ENCODE peak calls at places on chromosomes 4 and X, in eight cellular contexts. N is body of pancreas; I is effector memory CD4-positive, alpha-beta T cell; O is NCI-H1105 treated with DMSO at 0.1 percent for 48 hours; R is GM23248; X is T-helper 2 cell; F is heart right ventricle; W is amniotic stem cell. T is an unnamed sample.

GRCh38 chrX:40261955-40262596 is 164.3 kb upstream of the BCOR start:
- DNase-seq in N (no peak), I (no peak), O (no peak), R (no peak), X (no peak), F (peak; percentile 47), W (no peak), T (no peak)

GRCh38 chrX:30653415-30654131 is at the start of gene GK:
- DNase-seq in N (peak; percentile 35), I (peak; percentile 2), O (peak; percentile 5), R (peak; percentile 46), X (no peak), F (peak; percentile 15), W (no peak), T (no peak)

GRCh38 chr4:28238756-28239155 is 1378.1 kb downstream of the STIM2 start:
- DNase-seq in N (no peak), I (no peak), O (no peak), R (no peak), X (no peak), F (no peak), W (no peak), T (no peak)

GRCh38 chr4:105950701-105951100 is 55.4 kb downstream of the NPNT start:
- DNase-seq in N (no peak), I (no peak), O (no peak), R (no peak), X (no peak), F (no peak), W (no peak), T (no peak)

GRCh38 chr4:26379837-26380236 is 59.0 kb downstream of the RBPJ start:
- DNase-seq in N (no peak), I (no peak), O (no peak), R (no peak), X (no peak), F (no peak), W (no peak), T (no peak)

GRCh38 chr4:101784957-101785356 is 5.6 kb upstream of the BANK1 start:
- DNase-seq in N (no peak), I (no peak), O (no peak), R (no peak), X (no peak), F (no peak), W (no peak), T (no peak)

GRCh38 chr4:87093443-87094123 is 126.8 kb downstream of the KLHL8 start:
- DNase-seq in N (peak; percentile 33), I (peak; percentile 5), O (peak; percentile 49), R (peak; percentile 82), X (no peak), F (no peak), W (no peak), T (no peak)

GRCh38 chrX:63506320-63506719 is 155.2 kb upstream of the SPIN4 start:
- DNase-seq in N (no peak), I (no peak), O (peak; percentile 2), R (peak; percentile 44), X (no peak), F (no peak), W (no peak), T (no peak)

GRCh38 chrX:22095306-22095705 is 63.2 kb downstream of the PHEX start:
- DNase-seq in N (peak; percentile 13), I (no peak), O (no peak), R (peak; percentile 77), X (no peak), F (no peak), W (no peak), T (no peak)

GRCh38 chr4:138186264-138186663 is 55.9 kb downstream of the SLC7A11 start:
- DNase-seq in N (no peak), I (no peak), O (no peak), R (no peak), X (no peak), F (no peak), W (no peak), T (no peak)

GRCh38 chr4:123505077-123505456 is 108.5 kb downstream of the SPRY1 start:
- DNase-seq in N (no peak), I (no peak), O (no peak), R (no peak), X (no peak), F (no peak), W (peak; percentile 2), T (peak; percentile 25)

GRCh38 chr4:7060346-7061150 is 7.3 kb downstream of the GRPEL1 start:
- DNase-seq in N (no peak), I (no peak), O (no peak), R (no peak), X (no peak), F (no peak), W (no peak), T (no peak)

GRCh38 chr4:147847947-147848590 is 116.2 kb downstream of the ARHGAP10 start:
- DNase-seq in N (no peak), I (no peak), O (no peak), R (no peak), X (no peak), F (no peak), W (no peak), T (no peak)

GRCh38 chr4:8115916-8116315 is 42.7 kb downstream of the ABLIM2 start:
- DNase-seq in N (no peak), I (no peak), O (no peak), R (no peak), X (no peak), F (no peak), W (no peak), T (no peak)

GRCh38 chr4:4507923-4508322 is 33.9 kb downstream of the STX18 start:
- DNase-seq in N (no peak), I (no peak), O (no peak), R (no peak), X (no peak), F (no peak), W (no peak), T (no peak)

GRCh38 chrX:106170318-106170717 is 2.2 kb downstream of the PWWP3B start:
- DNase-seq in N (no peak), I (no peak), O (no peak), R (peak; percentile 29), X (no peak), F (no peak), W (no peak), T (no peak)

GRCh38 chrX:69138512-69138911 is 26.7 kb downstream of the PJA1 start:
- DNase-seq in N (no peak), I (no peak), O (no peak), R (peak; percentile 41), X (no peak), F (no peak), W (no peak), T (no peak)

GRCh38 chr4:52100062-52100461 is 49.0 kb downstream of the SPATA18 start:
- DNase-seq in N (no peak), I (no peak), O (no peak), R (peak; percentile 22), X (no peak), F (no peak), W (no peak), T (no peak)

GRCh38 chr4:140363558-140363957 is 9.9 kb upstream of the SCOC start:
- DNase-seq in N (no peak), I (no peak), O (peak; percentile 78), R (no peak), X (no peak), F (no peak), W (no peak), T (no peak)

GRCh38 chr4:41866799-41867677 is 68.2 kb upstream of the TMEM33 start:
- DNase-seq in N (no peak), I (no peak), O (no peak), R (no peak), X (no peak), F (no peak), W (no peak), T (no peak)